ENCODE peak calls at places on chromosome 16, in four cellular contexts. B, D, R and Z are unnamed samples.

GRCh38 chr16:10992797-10993196 is 48.4 kb downstream of the CLEC16A start:
- DNase-seq in D (peak; percentile 91), R (no peak), B (no peak), Z (no peak)

GRCh38 chr16:86567701-86568571 is 1.3 kb downstream of the FOXC2 start:
- DNase-seq in B (no peak), R (no peak), D (peak; percentile 59), Z (no peak)

GRCh38 chr16:22232277-22233049 is 26.4 kb downstream of the EEF2K start:
- DNase-seq in B (no peak), R (no peak), D (peak; percentile 25), Z (no peak)

GRCh38 chr16:85162478-85163277 is 50.4 kb upstream of the CIBAR2 start:
- DNase-seq in R (no peak), D (peak; percentile 79), B (no peak), Z (no peak)

GRCh38 chr16:26569793-26570192 is 496.9 kb upstream of the C16orf82 start:
- DNase-seq in R (no peak), B (no peak), D (no peak), Z (peak; percentile 1)

GRCh38 chr16:81463296-81463890 is 18.8 kb downstream of the CMIP start:
- DNase-seq in D (no peak), B (peak; percentile 14), R (no peak), Z (peak; percentile 33)

GRCh38 chr16:57479422-57480126 is 6.7 kb downstream of the DOK4 start:
- DNase-seq in B (peak; percentile 21), D (peak; percentile 81), R (no peak), Z (no peak)

GRCh38 chr16:71767060-71767900 is 41.4 kb downstream of the AP1G1 start:
- DNase-seq in R (no peak), B (no peak), D (no peak), Z (no peak)

GRCh38 chr16:70805380-70805779 is 4.4 kb upstream of the VAC14 start:
- DNase-seq in B (no peak), D (no peak), R (no peak), Z (no peak)

GRCh38 chr16:23466162-23466885 is 13.3 kb upstream of the COG7 start:
- DNase-seq in B (no peak), D (peak; percentile 81), R (no peak), Z (no peak)

GRCh38 chr16:74726056-74726455 is 25.4 kb upstream of the MLKL start:
- DNase-seq in B (no peak), D (no peak), R (no peak), Z (no peak)

GRCh38 chr16:68756250-68757051 is 19.4 kb downstream of the CDH1 start:
- DNase-seq in R (peak; percentile 35), D (no peak), B (no peak), Z (no peak)

GRCh38 chr16:69831212-69832123 is 69.3 kb downstream of the WWP2 start:
- DNase-seq in D (peak; percentile 12), B (no peak), R (no peak), Z (no peak)

GRCh38 chr16:89785523-89786155 is 30.8 kb downstream of the FANCA start:
- DNase-seq in R (no peak), B (no peak), D (no peak), Z (no peak)

GRCh38 chr16:86509759-86510464 is 415 bp upstream of the FOXF1 start:
- DNase-seq in B (no peak), R (no peak), D (peak; percentile 91), Z (no peak)

GRCh38 chr16:55542459-55543082 is 23.9 kb upstream of the CAPNS2 start:
- DNase-seq in D (peak; percentile 72), B (no peak), R (no peak), Z (no peak)

GRCh38 chr16:30166202-30166902 is 17.1 kb upstream of the CORO1A start:
- DNase-seq in D (no peak), R (no peak), B (no peak), Z (no peak)

GRCh38 chr16:85757341-85757822 is 6.5 kb upstream of the C16orf74 start:
- DNase-seq in D (peak; percentile 61), B (no peak), R (no peak), Z (no peak)

GRCh38 chr16:51556694-51557327 is 405.7 kb upstream of the SALL1 start:
- DNase-seq in R (no peak), D (peak; percentile 92), B (no peak), Z (no peak)

GRCh38 chr16:64459821-64460220 is 662.0 kb downstream of the CDH11 start:
- DNase-seq in B (no peak), R (no peak), D (peak; percentile 37), Z (no peak)

GRCh38 chr16:30095166-30096078 is 591 bp downstream of the YPEL3 start:
- DNase-seq in R (no peak), B (no peak), D (no peak), Z (no peak)

GRCh38 chr16:20300312-20301097 is 26.8 kb downstream of the GP2 start:
- DNase-seq in B (peak; percentile 3), D (peak; percentile 37), R (no peak), Z (no peak)

GRCh38 chr16:57532251-57532625 is 4.1 kb downstream of the CCDC102A start:
- DNase-seq in B (no peak), D (no peak), R (no peak), Z (no peak)

GRCh38 chr16:84193480-84193879 is 2.5 kb downstream of the ADAD2 start:
- DNase-seq in D (no peak), B (no peak), R (no peak), Z (no peak)

GRCh38 chr16:19168173-19169080 is at the start of gene SYT17:
- DNase-seq in D (no peak), B (peak; percentile 79), R (no peak), Z (no peak)

GRCh38 chr16:1620391-1620790 is 8.2 kb downstream of the CRAMP1 start:
- DNase-seq in B (no peak), R (no peak), D (no peak), Z (no peak)

GRCh38 chr16:85935957-85936760 is 37.2 kb downstream of the IRF8 start:
- DNase-seq in B (no peak), D (no peak), R (peak; percentile 63), Z (no peak)

GRCh38 chr16:53612003-53612402 is 91.7 kb downstream of the RPGRIP1L start:
- DNase-seq in D (no peak), R (no peak), B (no peak), Z (no peak)

GRCh38 chr16:4639899-4640509 is 15.4 kb downstream of the MGRN1 start:
- DNase-seq in B (no peak), R (no peak), D (peak; percentile 41), Z (no peak)

GRCh38 chr16:52497067-52497816 is 49.7 kb downstream of the TOX3 start:
- DNase-seq in D (no peak), B (no peak), R (no peak), Z (no peak)

GRCh38 chr16:89466920-89467319 is 23.4 kb downstream of the ANKRD11 start:
- DNase-seq in D (no peak), R (no peak), B (no peak), Z (no peak)